ENCODE peak calls at places on chromosomes 4 and X, in ten cellular contexts. Y is stimulated activated naive CD8-positive, alpha-beta T cell treated with anti-CD3 and anti-CD28 coated beads, Interleukin-15, amount 100 ng/mL, for 72 hours; U is heart left ventricle; S is NCI-H1048; C is amniotic stem cell; H is mucosa of descending colon; V is left colon; O is kidney glomerular epithelial cell; D is Karpas-422; I is stimulated activated CD4-positive, alpha-beta T cell treated with anti-CD3 and anti-CD28 coated beads, TNF-alpha, amount 100 ng/mL, for 48 hours. K is an unnamed sample.

GRCh38 chr4:78558421-78558820 is 6.9 kb downstream of the ANXA3 start:
- DNase-seq in Y (no peak), U (no peak), S (no peak), C (no peak), H (no peak), V (no peak), O (no peak), D (no peak), I (no peak), K (no peak)

GRCh38 chr4:7715251-7716014 is 224.2 kb downstream of the AFAP1 start:
- DNase-seq in Y (no peak), U (no peak), S (no peak), C (no peak), H (no peak), V (no peak), O (no peak), D (no peak), I (no peak), K (no peak)

GRCh38 chr4:5037553-5038551 is 13.4 kb upstream of the STK32B start:
- DNase-seq in Y (no peak), U (no peak), S (no peak), C (peak; percentile 94), H (peak; percentile 21), V (no peak), O (peak; percentile 97), D (no peak), I (no peak), K (peak; percentile 76)

GRCh38 chr4:71296945-71297344 is 41.9 kb upstream of the SLC4A4 start:
- DNase-seq in Y (no peak), U (no peak), S (no peak), C (no peak), H (peak; percentile 35), V (no peak), O (no peak), D (no peak), I (no peak), K (no peak)

GRCh38 chrX:9130031-9130430 is 96.1 kb upstream of the FAM9B start:
- DNase-seq in Y (no peak), U (no peak), S (no peak), C (no peak), H (no peak), V (no peak), O (no peak), D (no peak), I (no peak), K (no peak)

GRCh38 chr4:7581477-7581876 is 146.7 kb upstream of the PSAPL1 start:
- DNase-seq in Y (no peak), U (no peak), S (no peak), C (no peak), H (peak; percentile 15), V (peak; percentile 18), O (no peak), D (peak; percentile 61), I (no peak), K (no peak)

GRCh38 chr4:173418636-173419035 is 19.7 kb upstream of the SCRG1 start:
- DNase-seq in Y (no peak), U (no peak), S (no peak), C (no peak), H (no peak), V (no peak), O (no peak), D (no peak), I (no peak), K (no peak)

GRCh38 chrX:71994601-71995000 is 84.0 kb downstream of the NHSL2 start:
- DNase-seq in Y (no peak), U (no peak), S (no peak), C (no peak), H (no peak), V (no peak), O (no peak), D (no peak), I (no peak), K (no peak)

GRCh38 chr4:158035662-158036195 is 137.1 kb downstream of the GASK1B start:
- DNase-seq in Y (no peak), U (no peak), S (no peak), C (no peak), H (no peak), V (no peak), O (no peak), D (no peak), I (no peak), K (no peak)

GRCh38 chrX:41499195-41499594 is 52.1 kb downstream of the NYX start:
- DNase-seq in Y (no peak), U (no peak), S (no peak), C (no peak), H (no peak), V (no peak), O (no peak), D (no peak), I (no peak), K (no peak)

GRCh38 chr4:139913995-139914394 is 240.0 kb downstream of the MAML3 start:
- DNase-seq in Y (no peak), U (no peak), S (no peak), C (peak; percentile 60), H (no peak), V (no peak), O (no peak), D (no peak), I (no peak), K (no peak)

GRCh38 chr4:176270669-176271068 is 1.6 kb upstream of the ASB5 start:
- DNase-seq in Y (no peak), U (no peak), S (no peak), C (peak; percentile 98), H (no peak), V (no peak), O (peak; percentile 99), D (no peak), I (no peak), K (no peak)

GRCh38 chr4:8547108-8547911 is 32.9 kb upstream of the GPR78 start:
- DNase-seq in Y (no peak), U (no peak), S (no peak), C (no peak), H (no peak), V (no peak), O (peak; percentile 50), D (peak; percentile 76), I (no peak), K (no peak)

GRCh38 chr4:86961605-86962295 is 26.9 kb downstream of the AFF1 start:
- DNase-seq in Y (no peak), U (no peak), S (no peak), C (no peak), H (no peak), V (no peak), O (peak; percentile 74), D (peak; percentile 89), I (no peak), K (no peak)